ENCODE peak calls at places on chromosomes 11 and 22, in six cellular contexts. C is pancreas, Y is HL-60, J is MM.1S, I is heart left ventricle, B is fibroblast of the aortic adventitia. M is an unnamed sample.

GRCh38 chr11:15568440-15568839 is 453.7 kb downstream of the INSC start:
- DNase-seq in C (peak), Y (no peak), J (no peak), I (no peak), B (no peak), M (no peak)

GRCh38 chr11:9664276-9665171 is 647 bp downstream of the SWAP70 start:
- DNase-seq in C (peak), Y (peak), J (peak), I (peak), B (peak), M (peak)

GRCh38 chr11:132983289-132983688 is 549.0 kb downstream of the OPCML start:
- DNase-seq in C (no peak), Y (no peak), J (no peak), I (no peak), B (no peak), M (no peak)

GRCh38 chr22:25159028-25159427 is 40.6 kb upstream of the CRYBB3 start:
- DNase-seq in C (no peak), Y (no peak), J (no peak), I (no peak), B (no peak), M (no peak)

GRCh38 chr22:43401233-43401632 is 10.6 kb upstream of the MPPED1 start:
- DNase-seq in C (no peak), Y (no peak), J (no peak), I (no peak), B (no peak), M (no peak)

GRCh38 chr11:14232652-14233051 is 126.3 kb downstream of the RRAS2 start:
- DNase-seq in C (no peak), Y (no peak), J (no peak), I (no peak), B (no peak), M (no peak)

GRCh38 chr11:120303004-120303637 is 22.0 kb upstream of the TLCD5 start:
- DNase-seq in C (peak), Y (peak), J (peak), I (peak), B (peak), M (peak)

GRCh38 chr22:44530106-44530505 is 32.1 kb upstream of the RTL6 start:
- DNase-seq in C (no peak), Y (no peak), J (no peak), I (no peak), B (peak), M (no peak)

GRCh38 chr11:59174664-59175033 is 2.7 kb downstream of the DTX4 start:
- DNase-seq in C (no peak), Y (no peak), J (no peak), I (no peak), B (no peak), M (no peak)

GRCh38 chr11:112302226-112302868 is 41.7 kb upstream of the PLET1 start:
- DNase-seq in C (no peak), Y (no peak), J (no peak), I (no peak), B (peak), M (no peak)

GRCh38 chr11:65423516-65424199 is 1.1 kb downstream of the NEAT1 start:
- DNase-seq in C (peak), Y (peak), J (no peak), I (peak), B (peak), M (no peak)

GRCh38 chr11:71096751-71097388 is 155.5 kb downstream of the SHANK2 start:
- DNase-seq in C (no peak), Y (no peak), J (no peak), I (no peak), B (no peak), M (no peak)

GRCh38 chr11:124748481-124749338 is 3.3 kb downstream of the VSIG2 start:
- DNase-seq in C (peak), Y (no peak), J (no peak), I (no peak), B (no peak), M (no peak)

GRCh38 chr11:3155216-3155615 is 9.9 kb downstream of the OSBPL5 start:
- DNase-seq in C (peak), Y (no peak), J (no peak), I (no peak), B (no peak), M (no peak)

DNA sequence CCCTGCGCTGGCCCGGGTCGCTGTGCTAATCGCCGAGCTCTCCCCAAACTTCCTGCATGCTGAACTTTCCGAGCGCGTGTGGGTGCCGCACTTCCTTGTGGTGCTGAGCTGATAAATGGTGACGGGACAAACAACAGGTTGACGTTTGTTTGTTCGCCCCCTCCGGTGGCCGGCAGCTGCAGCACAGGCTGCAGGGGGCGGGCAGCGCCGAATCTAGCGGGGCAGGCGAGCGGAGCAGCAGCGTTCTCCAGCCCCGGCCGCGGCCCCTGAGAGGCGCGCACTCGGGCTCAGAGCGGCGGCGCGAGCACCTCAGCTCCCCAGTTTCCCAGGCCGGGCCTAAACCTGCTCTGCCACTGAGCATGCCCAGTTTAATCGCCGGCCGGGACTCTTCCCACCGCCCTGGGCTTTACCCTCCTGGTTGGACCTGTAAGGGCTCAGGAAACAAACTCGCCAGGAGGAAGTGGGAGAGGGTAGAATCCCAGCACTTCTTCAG is at the start of gene PDGFD:
- DNase-seq in C (peak), Y (peak), J (peak), I (peak), B (peak), M (peak)
- TF ChIP-seq CTCF in C (peak), Y (no peak), J (peak), I (peak), B (peak), M (no peak)

GRCh38 chr11:33934450-33934849 is 42.6 kb upstream of the LMO2 start:
- DNase-seq in C (no peak), Y (no peak), J (no peak), I (no peak), B (no peak), M (no peak)

GRCh38 chr11:33935005-33935404 is 43.1 kb upstream of the LMO2 start:
- DNase-seq in C (no peak), Y (no peak), J (no peak), I (no peak), B (no peak), M (no peak)

GRCh38 chr11:33932721-33933120 is 40.8 kb upstream of the LMO2 start:
- DNase-seq in C (no peak), Y (no peak), J (no peak), I (no peak), B (no peak), M (no peak)

GRCh38 chr11:33935466-33935865 is 43.6 kb upstream of the LMO2 start:
- DNase-seq in C (no peak), Y (no peak), J (no peak), I (no peak), B (no peak), M (no peak)

GRCh38 chr11:33933607-33934006 is 41.7 kb upstream of the LMO2 start:
- DNase-seq in C (no peak), Y (no peak), J (no peak), I (no peak), B (no peak), M (no peak)
- H3K4me3 ChIP-seq in C (no peak), Y (no peak), J (no peak), I (no peak), B (no peak), M (no peak)

GRCh38 chr11:10858505-10859360 is 880 bp upstream of the ZBED5 start:
- DNase-seq in C (peak), Y (peak), J (peak), I (peak), B (peak), M (peak)

GRCh38 chr11:10856689-10857603 is 907 bp downstream of the ZBED5 start:
- DNase-seq in C (no peak), Y (peak), J (peak), I (peak), B (peak), M (peak)

GRCh38 chr11:10855295-10855694 is 2.6 kb downstream of the ZBED5 start:
- DNase-seq in C (no peak), Y (no peak), J (no peak), I (no peak), B (no peak), M (no peak)

GRCh38 chr11:10861047-10861446 is 3.2 kb upstream of the ZBED5 start:
- DNase-seq in C (no peak), Y (no peak), J (no peak), I (no peak), B (no peak), M (no peak)

DNA sequence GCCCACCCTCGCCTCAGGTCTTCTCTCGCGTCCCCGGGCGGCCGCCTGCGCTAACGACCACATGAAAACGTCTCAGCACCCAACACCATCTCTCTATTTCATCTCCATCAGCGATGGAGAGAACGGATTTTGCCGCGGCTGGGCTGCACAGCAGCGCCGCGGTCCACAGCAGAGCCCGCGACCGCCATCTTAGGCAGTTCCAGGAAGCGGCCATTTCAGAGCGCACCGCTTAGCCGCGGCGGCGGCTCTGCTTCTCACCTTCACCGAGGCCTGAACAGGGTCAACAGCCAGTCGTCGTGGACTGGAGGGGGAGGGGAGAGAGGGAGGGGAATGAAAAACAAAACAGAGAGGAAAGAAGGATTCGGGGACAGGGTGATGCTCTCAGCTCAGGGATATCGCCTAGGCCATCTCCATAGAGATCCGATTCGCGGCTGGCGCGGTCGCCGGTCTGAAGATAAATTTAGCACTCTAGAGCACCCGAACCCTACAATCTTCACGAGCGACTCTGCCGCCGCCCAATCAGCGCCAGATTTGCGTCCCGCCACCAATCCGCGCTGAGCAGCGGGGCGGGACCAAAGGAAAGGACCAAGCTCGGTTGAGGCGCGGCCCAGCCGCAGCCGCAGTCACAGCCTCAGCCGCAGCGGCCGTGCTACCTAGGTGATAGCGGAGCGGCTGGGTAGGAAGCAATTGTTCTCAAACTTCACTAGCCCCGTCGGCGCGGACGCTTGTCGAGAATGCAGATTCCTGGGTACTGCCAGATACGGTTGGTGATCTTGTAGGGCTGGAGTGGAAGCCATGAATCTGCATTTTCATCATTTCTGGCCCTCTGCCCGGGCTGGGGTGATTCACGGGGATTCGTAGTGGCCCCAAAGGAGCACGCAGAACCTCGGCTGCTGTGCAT is at the start of gene ZBED5:
- DNase-seq in C (peak), Y (peak), J (peak), I (peak), B (peak), M (peak)
- TF ChIP-seq CTCF in C (no peak), Y (no peak), J (peak), I (peak), B (no peak), M (no peak)

DNA sequence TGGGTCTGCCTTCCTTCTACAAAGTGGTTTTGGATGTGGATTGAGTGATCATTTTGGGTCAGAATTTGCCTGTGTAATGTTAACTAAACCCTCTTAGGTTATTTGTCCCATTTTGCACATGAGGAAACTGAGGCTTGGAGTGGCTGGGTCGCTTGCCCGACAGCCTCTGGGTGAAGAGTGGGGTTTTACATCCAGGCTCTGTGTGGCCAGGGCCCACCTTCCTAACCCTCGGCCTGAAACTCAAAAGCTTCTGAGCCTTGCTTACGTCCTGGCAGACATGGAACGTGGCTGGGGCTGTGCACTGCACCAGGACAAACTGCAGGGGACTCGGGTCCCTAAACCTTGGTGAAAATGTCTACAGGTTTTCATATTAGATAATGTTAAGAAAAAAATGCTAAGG is 542.4 kb downstream of the TBC1D22A start:
- DNase-seq in C (no peak), Y (no peak), J (no peak), I (no peak), B (no peak), M (no peak)
- H3K4me3 ChIP-seq in C (no peak), Y (no peak), J (no peak), I (no peak), B (no peak), M (no peak)

DNA sequence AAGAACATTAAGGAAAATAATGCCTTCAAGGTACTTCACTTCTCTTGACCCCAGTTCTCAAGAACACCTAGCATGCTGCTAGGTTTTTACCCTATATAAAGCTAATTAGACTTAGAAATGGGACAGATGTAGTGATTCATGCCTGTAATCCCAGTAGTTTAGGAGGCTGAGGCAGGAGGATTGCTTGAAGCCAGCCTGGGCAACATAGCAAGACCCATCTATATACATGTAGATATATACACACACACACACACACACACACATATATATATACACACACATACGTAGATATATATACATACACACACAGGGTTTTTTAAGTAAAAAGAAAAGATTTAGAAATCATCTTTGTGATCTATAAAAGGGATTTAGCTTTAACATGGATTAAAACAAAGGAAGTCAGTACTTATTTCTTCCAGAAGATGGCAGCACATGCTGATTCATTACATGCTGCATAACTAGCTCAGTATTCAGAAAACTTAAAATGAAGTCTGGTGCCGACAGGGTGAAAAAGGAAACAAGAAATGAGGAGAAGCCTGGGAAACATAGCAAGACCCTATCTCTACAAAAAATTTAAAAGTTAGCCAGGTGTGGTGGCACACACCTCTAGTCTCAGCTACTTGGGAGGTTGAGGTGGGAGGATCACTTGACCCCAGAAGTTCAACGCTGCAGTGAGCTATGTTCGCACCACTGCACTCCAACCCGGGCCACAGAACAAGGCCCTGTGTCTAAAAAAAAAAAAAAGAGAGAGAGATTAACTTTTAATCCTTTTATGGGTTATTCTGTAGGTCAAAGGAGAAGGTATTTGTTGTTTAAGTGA is 28.5 kb upstream of the RBX1 start:
- DNase-seq in C (no peak), Y (peak), J (peak), I (no peak), B (peak), M (peak)
- TF ChIP-seq CTCF in C (peak), Y (peak), J (peak), I (peak), B (peak), M (peak)

DNA sequence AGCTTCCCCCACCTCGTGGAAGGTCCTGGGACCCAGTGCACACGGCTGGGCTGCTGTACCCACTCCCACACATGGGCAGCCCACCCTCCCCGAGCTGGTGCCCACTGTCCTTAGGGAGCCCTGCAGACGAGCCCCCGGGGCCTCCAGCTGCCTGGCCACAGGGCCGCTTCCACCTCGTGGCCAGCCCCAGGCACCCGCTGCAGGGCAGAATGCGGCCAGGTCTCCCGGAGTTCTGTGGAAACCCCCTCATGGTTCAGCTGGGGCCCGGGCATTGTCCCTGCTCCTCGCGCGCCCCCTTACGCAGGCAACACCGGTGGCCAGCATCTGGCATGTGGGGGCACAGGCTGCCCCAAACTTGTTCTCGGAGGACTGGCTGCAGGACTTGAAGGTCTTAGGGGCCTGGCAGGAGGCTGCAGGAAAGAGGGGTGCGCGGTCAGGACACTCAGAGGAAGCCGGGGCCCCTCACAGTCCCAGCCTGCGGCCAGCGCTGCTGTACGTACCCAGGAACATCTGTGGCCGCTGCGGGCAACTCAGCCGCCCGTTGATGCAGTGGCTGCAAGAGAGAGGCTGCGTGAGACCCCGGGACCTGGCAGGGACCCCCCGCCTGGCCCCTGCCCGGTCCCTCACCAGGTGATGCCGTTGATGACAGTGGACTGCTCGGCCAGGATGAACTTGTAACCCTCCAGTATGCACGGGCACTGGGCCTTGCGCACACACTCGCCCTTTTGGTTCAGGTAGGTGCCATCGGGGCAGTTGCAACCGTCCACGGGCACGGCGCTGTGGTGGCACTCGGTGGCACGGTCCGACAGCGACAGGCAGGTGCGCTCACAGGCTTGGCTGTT is 9.7 kb downstream of the MUC6 start:
- DNase-seq in C (peak), Y (no peak), J (no peak), I (no peak), B (no peak), M (no peak)
- H3K4me3 ChIP-seq in C (no peak), Y (no peak), J (no peak), I (no peak), B (no peak), M (no peak)